ENCODE peak calls at places on chromosomes 11 and 22, in six cellular contexts. J is GM23338, C is brain microvascular endothelial cell, D is fibroblast of mammary gland, Q is fibroblast of villous mesenchyme, A is HCT116. H is an unnamed sample.

GRCh38 chr11:11747570-11747969 is 94.2 kb upstream of the USP47 start:
- DNase-seq in J (no peak), Q (no peak), A (no peak), D (no peak), C (no peak), H (no peak)

GRCh38 chr11:14248577-14248976 is 110.4 kb downstream of the RRAS2 start:
- DNase-seq in J (peak; percentile 64), C (no peak), D (no peak), A (no peak), Q (no peak), H (peak; percentile 88)

GRCh38 chr22:35530700-35531099 is 9.9 kb upstream of the RASD2 start:
- DNase-seq in A (no peak), Q (no peak), C (no peak), D (no peak), J (no peak), H (no peak)

GRCh38 chr11:680970-681369 is 14.1 kb downstream of the DEAF1 start:
- DNase-seq in D (no peak), C (no peak), J (no peak), Q (no peak), A (no peak), H (no peak)

GRCh38 chr22:33726294-33726711 is 194.0 kb downstream of the LARGE1 start:
- DNase-seq in D (peak; percentile 65), C (peak; percentile 1), A (no peak), J (no peak), Q (peak; percentile 34), H (no peak)

GRCh38 chr11:83697518-83697917 is 411.4 kb upstream of the CCDC90B start:
- DNase-seq in J (no peak), Q (no peak), D (no peak), C (no peak), A (no peak), H (no peak)

GRCh38 chr11:17851697-17852096 is 117.1 kb downstream of the KCNC1 start:
- DNase-seq in Q (no peak), D (no peak), A (no peak), J (no peak), C (no peak), H (no peak)

GRCh38 chr11:33912405-33913361 is 20.8 kb upstream of the LMO2 start:
- DNase-seq in D (peak; percentile 96), C (peak; percentile 84), J (no peak), Q (peak; percentile 72), A (peak; percentile 10), H (no peak)

GRCh38 chr11:6319001-6319878 is 1.1 kb downstream of the CAVIN3 start:
- DNase-seq in C (peak; percentile 18), D (peak; percentile 32), A (no peak), J (peak; percentile 66), Q (peak; percentile 68), H (peak; percentile 79)

GRCh38 chr11:61553373-61554171 is 27.3 kb downstream of the SYT7 start:
- DNase-seq in D (no peak), Q (no peak), C (no peak), A (no peak), J (no peak), H (no peak)

GRCh38 chr11:12108875-12109453 is 1.4 kb upstream of the MICAL2 start:
- DNase-seq in D (no peak), C (no peak), A (no peak), Q (no peak), J (no peak), H (no peak)

GRCh38 chr11:66637557-66638176 is 836 bp upstream of the RBM4 start:
- DNase-seq in J (peak; percentile 26), A (no peak), C (no peak), Q (peak; percentile 65), D (no peak), H (peak; percentile 50)

GRCh38 chr11:35879361-35879760 is 64.5 kb upstream of the LDLRAD3 start:
- DNase-seq in C (no peak), Q (no peak), A (no peak), D (no peak), J (no peak), H (no peak)

GRCh38 chr11:36713715-36714114 is 115.7 kb upstream of the RAG2 start:
- DNase-seq in A (no peak), J (no peak), D (no peak), Q (no peak), C (no peak), H (no peak)

GRCh38 chr11:110491577-110492352 is 62.0 kb downstream of the FDX1 start:
- DNase-seq in C (no peak), Q (no peak), J (no peak), D (no peak), A (no peak), H (peak; percentile 48)

GRCh38 chr22:30921108-30921507 is 47.5 kb downstream of the MORC2 start:
- DNase-seq in Q (no peak), D (peak; percentile 7), C (no peak), J (no peak), A (no peak), H (no peak)

GRCh38 chr22:29625090-29625825 is 21.8 kb downstream of the NF2 start:
- DNase-seq in D (peak; percentile 83), C (peak; percentile 68), J (peak; percentile 61), A (no peak), Q (peak; percentile 89), H (peak; percentile 60)

GRCh38 chr11:75261474-75261847 is 20.9 kb downstream of the TPBGL start:
- DNase-seq in Q (no peak), D (no peak), A (no peak), C (no peak), J (no peak), H (no peak)

GRCh38 chr11:124536520-124536919 is 6.9 kb downstream of the OR8B12 start:
- DNase-seq in A (peak; percentile 32), D (peak; percentile 79), Q (peak; percentile 81), J (peak; percentile 85), C (peak; percentile 99), H (peak; percentile 94)

GRCh38 chr11:94800394-94800793 is 32.2 kb downstream of the AMOTL1 start:
- DNase-seq in A (no peak), D (peak; percentile 59), Q (no peak), C (no peak), J (no peak), H (no peak)

GRCh38 chr11:64803163-64803845 is at the start of gene MAP4K2:
- DNase-seq in D (peak; percentile 72), A (peak; percentile 64), J (peak; percentile 98), C (peak; percentile 80), Q (peak; percentile 83), H (peak; percentile 94)
- TF ChIP-seq CTCF in D (no peak), A (no peak), J (peak; percentile 21), C (peak; percentile 12), Q (no peak), H (peak; percentile 49)

GRCh38 chr11:44949160-44950035 is 1.3 kb downstream of the TP53I11 start:
- DNase-seq in J (peak; percentile 87), Q (peak; percentile 49), A (no peak), D (peak; percentile 31), C (peak; percentile 18), H (peak; percentile 89)

GRCh38 chr11:44952500-44953260 is 2.0 kb upstream of the TP53I11 start:
- DNase-seq in J (no peak), A (no peak), Q (no peak), C (no peak), D (no peak), H (no peak)

GRCh38 chr11:44950036-44950624 is 553 bp downstream of the TP53I11 start:
- DNase-seq in A (no peak), D (no peak), Q (peak; percentile 16), J (no peak), C (no peak), H (peak; percentile 85)

GRCh38 chr11:44952082-44952481 is 1.4 kb upstream of the TP53I11 start:
- DNase-seq in A (no peak), Q (no peak), D (no peak), C (no peak), J (no peak), H (no peak)

GRCh38 chr11:44950625-44951472 is at the start of gene TP53I11:
- DNase-seq in A (peak; percentile 48), Q (peak; percentile 73), D (peak; percentile 57), J (no peak), C (peak; percentile 25), H (peak; percentile 88)
- TF ChIP-seq CTCF in A (no peak), Q (peak; percentile 60), D (peak; percentile 21), J (peak; percentile 54), C (peak; percentile 27), H (peak; percentile 99)

DNA sequence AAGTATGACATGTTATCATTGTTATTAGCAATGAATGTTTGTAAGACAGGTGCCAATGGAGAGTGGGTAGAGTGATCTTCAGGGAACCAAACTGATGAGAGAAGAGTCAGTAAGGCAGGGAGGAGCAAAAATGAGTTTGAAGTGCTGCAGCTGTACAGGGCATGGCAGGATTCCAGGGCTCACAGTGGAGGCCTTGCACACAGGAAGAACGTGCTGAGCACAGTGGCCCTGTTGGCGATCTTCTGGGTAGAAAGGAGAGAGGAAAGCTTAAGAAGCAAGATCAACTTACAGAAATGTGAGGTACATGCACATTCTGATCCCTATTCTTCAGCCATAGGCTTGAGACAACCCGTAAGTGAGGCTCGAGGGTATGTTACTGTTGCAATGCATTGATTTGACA is 219.3 kb upstream of the TMEM45B start:
- DNase-seq in C (no peak), A (no peak), Q (no peak), D (no peak), J (no peak), H (peak; percentile 4)
- TF ChIP-seq CTCF in C (no peak), A (no peak), Q (no peak), D (no peak), J (no peak), H (no peak)

GRCh38 chr11:130136107-130136506 is 23.5 kb upstream of the ST14 start:
- DNase-seq in A (no peak), C (no peak), J (no peak), D (no peak), Q (no peak), H (no peak)

GRCh38 chr11:130129922-130130321 is 29.7 kb upstream of the ST14 start:
- DNase-seq in D (no peak), A (no peak), C (no peak), Q (no peak), J (no peak), H (peak; percentile 21)

GRCh38 chr11:130128626-130129025 is 31.0 kb upstream of the ST14 start:
- DNase-seq in J (no peak), C (no peak), D (no peak), Q (no peak), A (no peak), H (peak; percentile 11)

GRCh38 chr11:130133716-130134115 is 25.9 kb upstream of the ST14 start:
- DNase-seq in Q (no peak), J (no peak), D (no peak), C (no peak), A (no peak), H (peak; percentile 10)

DNA sequence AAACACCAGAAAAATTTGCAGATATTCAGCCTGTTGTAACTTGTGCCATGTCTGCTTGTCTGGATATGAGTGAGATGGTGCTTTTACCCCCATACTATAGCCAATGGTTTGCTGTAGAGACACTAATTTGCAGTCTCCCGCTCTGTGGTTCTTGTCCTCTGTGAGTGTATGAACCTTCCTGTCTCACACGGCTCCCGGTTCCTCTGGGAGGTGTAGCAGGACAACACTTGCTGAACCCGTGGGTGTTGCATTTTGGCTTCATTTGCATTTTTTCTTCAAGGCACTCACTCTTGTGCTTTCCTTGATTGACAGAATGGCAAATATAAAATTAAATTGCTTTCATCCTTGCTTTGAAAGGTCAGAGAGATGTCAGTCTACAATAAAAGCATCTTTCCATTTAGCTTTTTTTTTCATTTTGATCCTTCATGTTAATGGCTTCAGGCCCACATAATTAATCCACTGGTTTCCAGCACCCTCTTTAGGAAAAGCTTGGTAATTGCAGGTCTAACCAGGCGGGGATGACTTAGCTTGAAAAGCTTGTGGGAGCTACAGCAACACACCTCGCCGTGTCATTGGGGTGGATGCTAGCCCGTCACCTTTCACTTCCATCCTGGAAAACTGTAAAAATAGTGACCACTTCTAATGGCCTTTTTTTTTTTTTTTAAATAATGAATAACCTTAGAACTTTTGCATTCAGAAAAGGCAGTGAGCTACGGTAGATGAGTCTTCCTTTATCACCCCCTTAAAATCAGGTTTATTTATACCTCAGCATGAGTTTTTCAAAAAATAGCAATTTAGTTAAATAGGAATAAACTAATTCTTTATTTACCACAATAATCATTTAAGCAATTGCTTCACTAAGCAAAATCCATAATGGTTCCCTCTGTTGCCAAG is 27.4 kb upstream of the ST14 start:
- DNase-seq in A (peak; percentile 53), J (peak; percentile 87), D (peak; percentile 72), Q (peak; percentile 73), C (peak; percentile 64), H (peak; percentile 87)
- TF ChIP-seq CTCF in A (peak; percentile 82), J (peak; percentile 77), D (peak; percentile 82), Q (peak; percentile 87), C (peak; percentile 84), H (peak; percentile 86)

H was measured in endodermal cell.